ENCODE peak calls at places on chromosomes 1 and 21, in eight cellular contexts. V is pancreas, O is tibial nerve, P is left lung, K is IMR-90, L is suprapubic skin, E is K562, Z is mesenchymal stem cell. X is an unnamed sample. For H3K4me1, H3K36me3 and H3K27me3, the result is how much of the 10 kb centered on the place peaks cover.

GRCh38 chr1:211133393-211133840 is 531 bp downstream of the KCNH1 start:
- DNase-seq in V (no peak), O (no peak), P (no peak), K (no peak), L (no peak), E (no peak), Z (peak), X (no peak)

GRCh38 chr1:53617382-53618217 is 121.4 kb downstream of the GLIS1 start:
- DNase-seq in V (no peak), O (no peak), P (no peak), K (peak), L (peak), E (no peak), Z (peak), X (no peak)

GRCh38 chr21:29232601-29233541 is 65.9 kb upstream of the BACH1 start:
- DNase-seq in V (no peak), O (no peak), P (no peak), K (peak), L (no peak), E (no peak), Z (peak), X (no peak)

GRCh38 chr1:2018217-2019161 is 656 bp upstream of the GABRD start:
- DNase-seq in V (no peak), O (no peak), P (no peak), K (no peak), L (no peak), E (no peak), Z (no peak), X (no peak)

GRCh38 chr1:77757066-77757584 is 2.5 kb downstream of the USP33 start:
- DNase-seq in V (no peak), O (no peak), P (no peak), K (no peak), L (no peak), E (no peak), Z (no peak), X (no peak)

GRCh38 chr1:18703041-18703621 is 72.5 kb downstream of the PAX7 start:
- DNase-seq in V (no peak), O (no peak), P (no peak), K (no peak), L (no peak), E (peak), Z (no peak), X (no peak)

GRCh38 chr1:180211156-180211859 is 18.8 kb upstream of the LHX4 start:
- DNase-seq in V (no peak), O (no peak), P (no peak), K (no peak), L (no peak), E (no peak), Z (no peak), X (no peak)

GRCh38 chr1:209549384-209550001 is 34.0 kb upstream of the CAMK1G start:
- DNase-seq in V (no peak), O (no peak), P (no peak), K (no peak), L (no peak), E (peak), Z (no peak), X (no peak)

GRCh38 chr21:41876928-41877652 is 2.1 kb downstream of the PRDM15 start:
- DNase-seq in V (no peak), O (no peak), P (no peak), K (no peak), L (no peak), E (no peak), Z (no peak), X (no peak)

GRCh38 chr1:7960867-7961198 is 678 bp upstream of the PARK7 start:
- DNase-seq in V (no peak), O (no peak), P (no peak), K (no peak), L (no peak), E (no peak), Z (no peak), X (no peak)

GRCh38 chr1:1264026-1264425 is 9.6 kb downstream of the UBE2J2 start:
- DNase-seq in V (no peak), O (no peak), P (no peak), K (peak), L (no peak), E (no peak), Z (peak), X (no peak)

GRCh38 chr1:212133319-212133718 is 97.8 kb downstream of the DTL start:
- DNase-seq in V (no peak), O (no peak), P (no peak), K (no peak), L (no peak), E (no peak), Z (no peak), X (no peak)

GRCh38 chr1:79568411-79568810 is 561.9 kb upstream of the ADGRL4 start:
- DNase-seq in V (no peak), O (no peak), P (no peak), K (peak), L (no peak), E (no peak), Z (peak), X (no peak)

GRCh38 chr1:2471587-2472001 is 4.5 kb upstream of the PLCH2 start:
- DNase-seq in V (no peak), O (no peak), P (no peak), K (no peak), L (no peak), E (no peak), Z (no peak), X (no peak)

GRCh38 chr21:45589686-45590245 is 47.5 kb upstream of the SLC19A1 start:
- DNase-seq in V (no peak), O (no peak), P (no peak), K (no peak), L (peak), E (no peak), Z (no peak), X (no peak)

GRCh38 chr1:214422137-214422671 is 129.2 kb downstream of the PTPN14 start:
- DNase-seq in V (no peak), O (no peak), P (no peak), K (peak), L (no peak), E (no peak), Z (peak), X (no peak)

GRCh38 chr1:9478021-9478420 is 61.2 kb upstream of the SLC25A33 start:
- DNase-seq in V (no peak), O (no peak), P (no peak), K (no peak), L (no peak), E (no peak), Z (no peak), X (no peak)

GRCh38 chr1:247376659-247377058 is 39.3 kb upstream of the NLRP3 start:
- DNase-seq in V (no peak), O (no peak), P (no peak), K (no peak), L (no peak), E (no peak), Z (no peak), X (no peak)

GRCh38 chr1:48462716-48463285 is 9.2 kb downstream of the SPATA6 start:
- DNase-seq in V (no peak), O (no peak), P (no peak), K (no peak), L (no peak), E (no peak), Z (no peak), X (no peak)

GRCh38 chr1:201447911-201448871 is 20.8 kb downstream of the PHLDA3 start:
- DNase-seq in V (peak), O (peak), P (peak), K (peak), L (peak), E (peak), Z (peak), X (no peak)

GRCh38 chr1:207309775-207310273 is 11.7 kb upstream of the CD55 start:
- DNase-seq in V (peak), O (no peak), P (no peak), K (peak), L (no peak), E (no peak), Z (peak), X (no peak)

GRCh38 chr1:21537511-21537931 is 28.3 kb downstream of the ALPL start:
- DNase-seq in V (peak), O (no peak), P (no peak), K (no peak), L (no peak), E (no peak), Z (no peak), X (no peak)

GRCh38 chr1:156439771-156440183 is 60.8 kb downstream of the MEF2D start:
- DNase-seq in V (no peak), O (no peak), P (no peak), K (no peak), L (no peak), E (no peak), Z (no peak), X (no peak)

GRCh38 chr1:182087951-182088350 is 26.4 kb upstream of the ZNF648 start:
- DNase-seq in V (no peak), O (no peak), P (no peak), K (no peak), L (peak), E (no peak), Z (no peak), X (peak)

GRCh38 chr1:165289556-165289955 is 67.0 kb downstream of the LMX1A start:
- DNase-seq in V (no peak), O (no peak), P (no peak), K (no peak), L (no peak), E (no peak), Z (no peak), X (no peak)

GRCh38 chr1:24416666-24417391 is 1.2 kb downstream of the NIPAL3 start:
- DNase-seq in V (no peak), O (no peak), P (no peak), K (peak), L (no peak), E (peak), Z (peak), X (peak)

GRCh38 chr21:37208056-37208705 is 59.0 kb downstream of the VPS26C start:
- DNase-seq in V (peak), O (peak), P (peak), K (no peak), L (no peak), E (peak), Z (no peak), X (no peak)

GRCh38 chr21:37210017-37210593 is 57.0 kb downstream of the VPS26C start:
- DNase-seq in V (no peak), O (no peak), P (no peak), K (no peak), L (no peak), E (no peak), Z (no peak), X (no peak)

GRCh38 chr21:37208741-37209225 is 58.4 kb downstream of the VPS26C start:
- DNase-seq in V (no peak), O (no peak), P (no peak), K (no peak), L (no peak), E (no peak), Z (no peak), X (no peak)

GRCh38 chr21:37206531-37206930 is 60.6 kb downstream of the VPS26C start:
- DNase-seq in V (no peak), O (no peak), P (no peak), K (no peak), L (no peak), E (no peak), Z (no peak), X (no peak)

GRCh38 chr21:37207441-37208009 is 59.6 kb downstream of the VPS26C start:
- DNase-seq in V (no peak), O (no peak), P (no peak), K (no peak), L (no peak), E (no peak), Z (no peak), X (no peak)
- H3K4me1 ChIP-seq in V (under half), O (under half), P (under half), K (under half), L (under half), E (under half), Z (under half), X (under half)

GRCh38 chr1:25580933-25581332 is 35.7 kb upstream of the MAN1C1 start:
- DNase-seq in V (no peak), O (no peak), P (no peak), K (no peak), L (no peak), E (no peak), Z (no peak), X (no peak)
- H3K36me3 ChIP-seq in V (under half), O (under half), P (under half), K (under half), L (under half), E (under half), Z (under half), X (under half)

GRCh38 chr1:151008244-151009205 is at the start of gene PRUNE1:
- DNase-seq in V (peak), O (peak), P (peak), K (peak), L (peak), E (peak), Z (peak), X (peak)

GRCh38 chr1:151007853-151008243 is 401 bp upstream of the PRUNE1 start:
- DNase-seq in V (no peak), O (no peak), P (no peak), K (no peak), L (no peak), E (no peak), Z (no peak), X (no peak)

GRCh38 chr1:151005729-151006330 is 872 bp downstream of the MINDY1 start:
- DNase-seq in V (no peak), O (no peak), P (no peak), K (no peak), L (no peak), E (no peak), Z (no peak), X (no peak)

GRCh38 chr1:151009206-151009587 is 948 bp downstream of the PRUNE1 start:
- DNase-seq in V (no peak), O (no peak), P (no peak), K (peak), L (no peak), E (no peak), Z (no peak), X (no peak)

DNA sequence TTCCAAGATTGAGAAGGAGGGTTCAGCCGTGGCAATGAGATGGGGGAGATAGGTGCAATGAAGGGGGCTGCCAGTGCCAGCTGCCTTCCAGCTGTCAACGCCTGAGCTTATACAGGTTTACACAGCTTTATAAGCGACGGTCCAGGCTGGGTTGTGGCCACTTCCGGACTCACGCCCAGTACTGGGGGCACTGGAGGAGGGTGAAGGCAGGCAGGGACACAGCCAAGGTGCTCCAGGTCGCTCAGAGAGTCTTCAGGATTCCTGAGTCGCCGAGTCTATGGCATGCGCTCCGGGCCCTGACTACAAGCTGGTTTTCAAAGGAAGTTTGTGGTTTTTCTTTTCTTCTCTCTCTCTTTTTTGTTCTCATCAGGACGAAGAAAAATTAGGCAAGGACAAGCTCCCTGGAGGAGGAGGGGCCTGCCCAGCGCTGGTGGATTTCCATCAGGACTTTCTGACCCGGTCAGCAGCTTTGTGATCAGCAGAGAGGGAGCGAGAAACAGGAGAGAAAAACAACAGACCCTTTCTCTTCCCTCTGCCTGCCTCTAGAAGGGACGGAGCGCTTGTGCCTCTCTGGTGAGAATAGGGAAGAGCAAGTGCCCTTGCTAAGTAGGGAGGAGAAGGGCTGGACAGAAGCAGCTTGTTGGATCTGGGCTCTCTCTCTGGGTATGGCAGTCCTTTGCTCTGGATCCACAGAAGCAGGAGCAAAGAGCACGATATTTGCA is at the start of gene MINDY1:
- DNase-seq in V (peak), O (peak), P (peak), K (peak), L (peak), E (peak), Z (peak), X (peak)
- H3K27me3 ChIP-seq in V (under half), O (under half), P (under half), K (under half), L (under half), E (under half), Z (under half), X (under half)

DNA sequence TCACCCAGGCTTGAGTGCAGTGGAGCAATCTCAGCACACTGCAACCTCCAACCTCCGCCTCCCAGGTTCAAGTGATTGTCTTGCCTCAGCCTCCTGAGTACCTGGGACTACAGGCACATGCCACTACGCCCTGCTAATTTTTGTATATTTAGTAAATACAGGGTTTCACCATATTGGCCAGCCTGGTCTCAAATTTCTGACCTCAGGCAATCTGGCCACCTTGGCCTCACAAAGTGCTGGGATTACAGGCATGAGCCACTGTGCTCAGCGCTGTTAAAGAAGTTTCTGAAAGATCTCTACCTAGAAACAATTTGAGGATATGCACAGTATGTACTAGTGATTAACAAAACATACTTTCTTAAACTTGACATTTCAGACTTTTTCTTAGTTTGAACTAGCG is 182.6 kb upstream of the ESRRG start:
- DNase-seq in V (no peak), O (no peak), P (no peak), K (no peak), L (no peak), E (no peak), Z (no peak), X (no peak)
- H3K4me1 ChIP-seq in V (under half), O (under half), P (under half), K (under half), L (under half), E (under half), Z (under half), X (under half)

GRCh38 chr1:12189328-12189682 is 22.5 kb downstream of the TNFRSF1B start:
- DNase-seq in V (no peak), O (no peak), P (peak), K (no peak), L (no peak), E (no peak), Z (no peak), X (no peak)
- H3K36me3 ChIP-seq in V (under half), O (under half), P (under half), K (under half), L (under half), E (half or more), Z (under half), X (half or more)

GRCh38 chr1:242747233-242747632 is 222.7 kb upstream of the PLD5 start:
- DNase-seq in V (no peak), O (no peak), P (no peak), K (no peak), L (no peak), E (no peak), Z (no peak), X (no peak)

GRCh38 chr1:242739246-242739645 is 214.7 kb upstream of the PLD5 start:
- DNase-seq in V (no peak), O (no peak), P (no peak), K (no peak), L (no peak), E (no peak), Z (no peak), X (peak)

GRCh38 chr1:242738702-242739225 is 214.3 kb upstream of the PLD5 start:
- DNase-seq in V (no peak), O (no peak), P (no peak), K (no peak), L (no peak), E (no peak), Z (no peak), X (no peak)

GRCh38 chr1:242745079-242745478 is 220.6 kb upstream of the PLD5 start:
- DNase-seq in V (no peak), O (no peak), P (no peak), K (no peak), L (no peak), E (no peak), Z (no peak), X (no peak)

DNA sequence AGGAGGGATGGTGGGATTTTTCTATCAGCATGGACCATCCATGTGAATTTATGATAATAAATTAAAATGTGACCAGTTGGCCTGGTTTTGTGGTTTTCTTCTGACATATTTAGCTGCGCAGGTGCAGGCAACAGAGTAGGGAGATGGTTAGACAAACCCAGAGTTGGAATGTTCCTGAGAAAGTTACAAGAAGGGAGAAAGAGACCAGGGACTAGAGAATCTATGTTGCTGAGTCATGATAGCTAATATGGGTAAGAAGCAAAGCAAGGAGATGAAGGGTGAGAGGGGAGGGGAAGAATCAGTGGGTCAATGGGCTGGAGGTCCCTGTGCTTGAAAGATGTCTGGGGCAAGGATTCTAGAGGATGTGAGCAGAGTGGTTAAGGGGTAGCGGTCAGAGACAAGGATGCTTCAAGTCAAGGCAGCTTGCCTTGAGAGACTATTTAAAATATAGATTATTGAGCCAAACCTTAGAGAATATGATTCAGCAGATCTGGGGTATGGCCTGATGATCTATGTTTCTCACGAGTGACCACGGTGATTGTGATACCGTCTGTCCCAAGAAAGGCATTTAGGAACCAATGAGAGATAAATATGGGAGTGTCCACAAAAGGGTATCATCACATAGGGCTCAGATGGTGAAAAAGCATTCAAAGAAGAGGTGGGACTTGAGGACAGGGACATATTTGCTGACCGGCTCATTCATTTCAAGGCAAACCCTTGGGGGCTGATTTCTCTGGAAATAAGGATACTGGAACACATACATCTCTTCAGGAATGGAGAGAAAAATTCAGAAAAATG is 219.7 kb upstream of the PLD5 start:
- DNase-seq in V (no peak), O (no peak), P (no peak), K (no peak), L (no peak), E (no peak), Z (no peak), X (no peak)
- H3K27me3 ChIP-seq in V (under half), O (under half), P (under half), K (under half), L (under half), E (under half), Z (under half), X (under half)